ENCODE peak calls at places on chromosomes 4 and X, in five cellular contexts. One of them, this sample, is unnamed.

GRCh38 chr4:130043796-130044195 is 947.8 kb downstream of the C4orf33 start:
- DNase-seq in psoas muscle: no peak
- DNase-seq in HepG2: no peak
- DNase-seq in brain microvascular endothelial cell: peak
- DNase-seq in aorta: no peak
- DNase-seq in this sample: no peak

GRCh38 chrX:57178605-57179004 is 41.4 kb upstream of the SPIN2A start:
- DNase-seq in psoas muscle: no peak
- DNase-seq in HepG2: no peak
- DNase-seq in brain microvascular endothelial cell: no peak
- DNase-seq in aorta: no peak
- DNase-seq in this sample: no peak

GRCh38 chr4:83542225-83542624 is 6.3 kb downstream of the GPAT3 start:
- DNase-seq in psoas muscle: no peak
- DNase-seq in HepG2: no peak
- DNase-seq in brain microvascular endothelial cell: no peak
- DNase-seq in aorta: no peak
- DNase-seq in this sample: no peak

GRCh38 chr4:100907465-100908454 is 389.9 kb upstream of the EMCN start:
- DNase-seq in psoas muscle: no peak
- DNase-seq in HepG2: peak
- DNase-seq in brain microvascular endothelial cell: no peak
- DNase-seq in aorta: no peak
- DNase-seq in this sample: no peak

GRCh38 chrX:145532176-145532780 is 285.0 kb downstream of the SPANXN1 start:
- DNase-seq in psoas muscle: no peak
- DNase-seq in HepG2: no peak
- DNase-seq in brain microvascular endothelial cell: no peak
- DNase-seq in aorta: no peak
- DNase-seq in this sample: no peak

GRCh38 chrX:103629295-103630170 is 758 bp downstream of the TCEAL1 start:
- DNase-seq in psoas muscle: peak
- DNase-seq in HepG2: peak
- DNase-seq in brain microvascular endothelial cell: peak
- DNase-seq in aorta: peak
- DNase-seq in this sample: peak

GRCh38 chr4:8913858-8914460 is 42.3 kb upstream of the HMX1 start:
- DNase-seq in psoas muscle: no peak
- DNase-seq in HepG2: no peak
- DNase-seq in brain microvascular endothelial cell: no peak
- DNase-seq in aorta: no peak
- DNase-seq in this sample: no peak

GRCh38 chrX:151970661-151971060 is 3.8 kb downstream of the GABRE start:
- DNase-seq in psoas muscle: peak
- DNase-seq in HepG2: peak
- DNase-seq in brain microvascular endothelial cell: peak
- DNase-seq in aorta: peak
- DNase-seq in this sample: no peak

GRCh38 chrX:97845451-97845850 is 961.7 kb downstream of the RPA4 start:
- DNase-seq in psoas muscle: no peak
- DNase-seq in HepG2: no peak
- DNase-seq in brain microvascular endothelial cell: no peak
- DNase-seq in aorta: peak
- DNase-seq in this sample: no peak

GRCh38 chr4:139815646-139816601 is 150.3 kb downstream of the MGST2 start:
- DNase-seq in psoas muscle: peak
- DNase-seq in HepG2: no peak
- DNase-seq in brain microvascular endothelial cell: peak
- DNase-seq in aorta: peak
- DNase-seq in this sample: no peak

GRCh38 chrX:115958687-115959359 is 211.7 kb upstream of the AGTR2 start:
- DNase-seq in psoas muscle: no peak
- DNase-seq in HepG2: no peak
- DNase-seq in brain microvascular endothelial cell: no peak
- DNase-seq in aorta: no peak
- DNase-seq in this sample: no peak

GRCh38 chr4:124262211-124263179 is 450.0 kb downstream of the ANKRD50 start:
- DNase-seq in psoas muscle: peak
- DNase-seq in HepG2: peak
- DNase-seq in brain microvascular endothelial cell: peak
- DNase-seq in aorta: peak
- DNase-seq in this sample: peak

GRCh38 chrX:16822723-16823122 is 36.5 kb downstream of the TXLNG start:
- DNase-seq in psoas muscle: no peak
- DNase-seq in HepG2: no peak
- DNase-seq in brain microvascular endothelial cell: peak
- DNase-seq in aorta: no peak
- DNase-seq in this sample: no peak

GRCh38 chr4:154738426-154738825 is 5.4 kb upstream of the LRAT start:
- DNase-seq in psoas muscle: no peak
- DNase-seq in HepG2: no peak
- DNase-seq in brain microvascular endothelial cell: no peak
- DNase-seq in aorta: no peak
- DNase-seq in this sample: no peak

GRCh38 chr4:78622253-78622979 is 70.8 kb downstream of the ANXA3 start:
- DNase-seq in psoas muscle: no peak
- DNase-seq in HepG2: peak
- DNase-seq in brain microvascular endothelial cell: peak
- DNase-seq in aorta: no peak
- DNase-seq in this sample: peak

DNA sequence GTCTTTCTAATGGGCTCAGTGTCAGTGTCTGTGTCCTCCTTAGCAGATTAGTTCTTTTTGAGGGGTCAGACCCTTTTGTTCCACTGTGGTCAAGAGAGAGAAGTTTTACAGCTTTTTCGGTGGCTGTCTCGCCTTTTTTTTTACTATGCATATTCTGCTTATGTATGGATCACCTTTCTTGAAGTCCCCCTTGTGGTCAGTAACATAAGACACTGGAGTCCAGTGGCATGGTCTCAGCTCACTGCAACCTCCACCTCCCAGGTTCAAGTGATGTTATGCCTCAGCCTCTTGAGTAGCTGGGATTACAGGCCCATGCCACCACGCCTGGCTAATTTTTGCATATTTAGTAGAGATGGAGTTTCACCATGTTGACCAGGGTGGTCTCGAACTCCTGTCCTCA is 54.0 kb upstream of the PGRMC2 start:
- DNase-seq in psoas muscle: no peak
- DNase-seq in HepG2: peak
- DNase-seq in brain microvascular endothelial cell: no peak
- DNase-seq in aorta: no peak
- DNase-seq in this sample: peak
- H3K27ac ChIP-seq in psoas muscle: no peak
- H3K27ac ChIP-seq in HepG2: no peak
- H3K27ac ChIP-seq in brain microvascular endothelial cell: no peak
- H3K27ac ChIP-seq in aorta: no peak
- H3K27ac ChIP-seq in this sample: no peak

GRCh38 chrX:40167240-40168182 is 69.8 kb upstream of the BCOR start:
- DNase-seq in psoas muscle: no peak
- DNase-seq in HepG2: no peak
- DNase-seq in brain microvascular endothelial cell: no peak
- DNase-seq in aorta: peak
- DNase-seq in this sample: peak
- H3K4me3 ChIP-seq in psoas muscle: peak
- H3K4me3 ChIP-seq in HepG2: no peak
- H3K4me3 ChIP-seq in brain microvascular endothelial cell: peak
- H3K4me3 ChIP-seq in aorta: peak
- H3K4me3 ChIP-seq in this sample: peak

GRCh38 chr4:1208266-1208961 is 36.0 kb upstream of the SPON2 start:
- DNase-seq in psoas muscle: peak
- DNase-seq in HepG2: no peak
- DNase-seq in brain microvascular endothelial cell: no peak
- DNase-seq in aorta: peak
- DNase-seq in this sample: no peak

GRCh38 chr4:1207157-1207470 is 34.7 kb upstream of the SPON2 start:
- DNase-seq in psoas muscle: no peak
- DNase-seq in HepG2: no peak
- DNase-seq in brain microvascular endothelial cell: no peak
- DNase-seq in aorta: peak
- DNase-seq in this sample: no peak

GRCh38 chr4:1208970-1209704 is 36.8 kb upstream of the SPON2 start:
- DNase-seq in psoas muscle: peak
- DNase-seq in HepG2: no peak
- DNase-seq in brain microvascular endothelial cell: no peak
- DNase-seq in aorta: peak
- DNase-seq in this sample: no peak

GRCh38 chr4:1206299-1207156 is 34.1 kb upstream of the SPON2 start:
- DNase-seq in psoas muscle: no peak
- DNase-seq in HepG2: no peak
- DNase-seq in brain microvascular endothelial cell: no peak
- DNase-seq in aorta: peak
- DNase-seq in this sample: no peak

DNA sequence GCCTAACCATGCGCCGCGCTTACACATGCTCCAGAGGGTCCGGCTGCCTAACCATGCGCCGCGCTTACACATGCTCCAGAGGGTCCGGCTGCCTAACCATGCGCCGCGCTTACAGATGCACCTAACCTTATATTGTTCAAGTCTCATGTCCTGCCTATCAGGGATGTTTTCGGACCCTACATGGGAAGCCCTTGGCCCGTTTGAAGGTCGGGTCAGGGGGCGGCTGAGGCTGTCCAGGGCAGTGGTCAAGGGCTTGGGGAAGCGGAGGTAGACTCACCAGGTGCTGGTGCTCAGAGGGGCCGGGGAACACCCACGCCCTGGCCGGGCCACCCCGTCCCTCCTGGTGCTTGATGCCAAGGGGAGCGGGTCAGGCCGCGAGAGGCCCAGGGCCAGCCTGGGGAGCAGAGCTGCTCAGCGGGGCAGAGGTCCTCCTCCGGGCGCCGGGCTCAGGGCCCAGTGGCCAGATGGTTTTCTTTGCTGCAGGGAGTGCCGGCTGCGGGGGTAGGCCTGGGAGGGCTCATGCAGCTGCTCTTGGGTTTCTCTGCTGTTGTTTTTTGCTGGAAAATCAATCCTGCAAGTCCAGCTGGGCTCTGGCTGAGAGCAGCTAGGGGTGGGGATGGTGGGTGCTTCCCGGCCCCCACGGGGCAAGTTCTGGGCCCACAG is 35.4 kb upstream of the SPON2 start:
- DNase-seq in psoas muscle: peak
- DNase-seq in HepG2: no peak
- DNase-seq in brain microvascular endothelial cell: no peak
- DNase-seq in aorta: peak
- DNase-seq in this sample: no peak
- H3K27ac ChIP-seq in psoas muscle: peak
- H3K27ac ChIP-seq in HepG2: no peak
- H3K27ac ChIP-seq in brain microvascular endothelial cell: no peak
- H3K27ac ChIP-seq in aorta: no peak
- H3K27ac ChIP-seq in this sample: no peak

GRCh38 chrX:120087289-120088017 is 10.0 kb upstream of the RHOXF2B start:
- DNase-seq in psoas muscle: no peak
- DNase-seq in HepG2: no peak
- DNase-seq in brain microvascular endothelial cell: no peak
- DNase-seq in aorta: no peak
- DNase-seq in this sample: no peak
- H3K4me3 ChIP-seq in psoas muscle: no peak
- H3K4me3 ChIP-seq in HepG2: no peak
- H3K4me3 ChIP-seq in brain microvascular endothelial cell: no peak
- H3K4me3 ChIP-seq in aorta: no peak
- H3K4me3 ChIP-seq in this sample: no peak

DNA sequence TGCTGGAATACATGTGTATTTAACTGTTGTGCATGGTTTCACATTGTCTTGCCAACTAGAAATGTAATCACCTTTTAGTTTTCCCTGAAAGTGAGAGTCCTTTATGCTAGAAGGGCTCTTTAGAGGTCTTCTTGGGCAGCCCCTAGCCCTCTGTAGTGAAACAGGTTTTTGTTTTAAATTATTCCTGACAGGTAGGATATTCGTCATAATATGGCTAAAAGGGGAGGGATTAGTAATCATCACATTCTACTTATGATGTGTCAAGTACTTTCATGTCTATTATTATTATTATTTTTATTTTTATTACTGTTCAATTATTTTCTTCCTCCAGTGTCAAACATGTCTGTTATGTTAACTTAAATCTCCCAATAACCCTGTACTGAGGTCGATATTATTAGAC is 35.5 kb downstream of the MSN start:
- DNase-seq in psoas muscle: no peak
- DNase-seq in HepG2: no peak
- DNase-seq in brain microvascular endothelial cell: no peak
- DNase-seq in aorta: no peak
- DNase-seq in this sample: no peak
- H3K27ac ChIP-seq in psoas muscle: no peak
- H3K27ac ChIP-seq in HepG2: no peak
- H3K27ac ChIP-seq in brain microvascular endothelial cell: no peak
- H3K27ac ChIP-seq in aorta: no peak
- H3K27ac ChIP-seq in this sample: no peak

DNA sequence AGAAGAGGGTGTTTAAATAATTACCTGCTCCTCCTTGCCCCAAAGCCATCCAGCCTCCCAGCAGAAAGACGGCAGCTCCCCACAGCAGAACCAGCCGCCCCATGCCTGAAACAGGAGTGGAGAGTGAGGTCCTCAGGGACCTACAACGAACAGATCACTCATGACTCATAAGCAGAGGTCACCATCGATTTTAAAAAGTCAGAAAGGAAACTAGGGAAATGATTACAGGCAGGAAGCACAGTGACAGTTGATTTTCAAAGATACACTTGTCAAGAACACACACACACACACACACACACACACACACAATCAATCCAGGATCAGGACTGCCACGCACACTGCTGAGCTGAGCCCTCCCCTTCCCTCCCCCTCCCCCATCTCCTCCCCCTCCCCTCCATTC is at the start of gene CRLF2:
- DNase-seq in psoas muscle: no peak
- DNase-seq in HepG2: no peak
- DNase-seq in brain microvascular endothelial cell: no peak
- DNase-seq in aorta: no peak
- DNase-seq in this sample: no peak
- H3K4me3 ChIP-seq in psoas muscle: no peak
- H3K4me3 ChIP-seq in HepG2: no peak
- H3K4me3 ChIP-seq in brain microvascular endothelial cell: no peak
- H3K4me3 ChIP-seq in aorta: no peak
- H3K4me3 ChIP-seq in this sample: no peak

DNA sequence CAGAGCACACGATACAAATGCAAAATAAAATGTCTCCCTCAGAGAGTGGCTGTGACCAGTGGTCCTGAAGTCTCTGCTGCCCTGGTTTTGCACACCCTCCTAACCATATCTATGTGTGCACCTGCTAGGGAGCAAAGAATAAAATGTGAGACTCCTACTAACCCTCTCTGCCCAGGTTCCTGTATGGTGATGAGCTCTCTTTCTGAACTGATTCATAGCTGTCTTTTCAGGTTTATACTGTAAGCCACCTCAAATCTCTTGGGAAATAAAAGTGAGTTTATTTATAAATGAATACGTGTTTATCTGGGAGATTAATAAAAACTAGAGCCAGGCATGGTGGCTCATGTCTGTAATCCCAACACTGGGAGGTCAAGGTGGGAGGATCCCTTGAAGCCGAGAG is 126.0 kb upstream of the RBPJ start:
- DNase-seq in psoas muscle: no peak
- DNase-seq in HepG2: no peak
- DNase-seq in brain microvascular endothelial cell: no peak
- DNase-seq in aorta: no peak
- DNase-seq in this sample: no peak
- H3K27ac ChIP-seq in psoas muscle: no peak
- H3K27ac ChIP-seq in HepG2: no peak
- H3K27ac ChIP-seq in brain microvascular endothelial cell: no peak
- H3K27ac ChIP-seq in aorta: no peak
- H3K27ac ChIP-seq in this sample: no peak

GRCh38 chr4:10584042-10584441 is 100.5 kb downstream of the CLNK start:
- DNase-seq in psoas muscle: no peak
- DNase-seq in HepG2: peak
- DNase-seq in brain microvascular endothelial cell: peak
- DNase-seq in aorta: peak
- DNase-seq in this sample: peak
- H3K4me3 ChIP-seq in psoas muscle: no peak
- H3K4me3 ChIP-seq in HepG2: peak
- H3K4me3 ChIP-seq in brain microvascular endothelial cell: no peak
- H3K4me3 ChIP-seq in aorta: no peak
- H3K4me3 ChIP-seq in this sample: no peak